ENCODE peak calls at places on chromosomes 6 and 20, in eight cellular contexts. Z is astrocyte of the spinal cord, Q is fibroblast of lung, D is HepG2, Y is AG10803, P is brain microvascular endothelial cell, S is OCI-LY7, L is heart right ventricle. O is an unnamed sample.

GRCh38 chr20:50292324-50293243 is 102.0 kb downstream of the CEBPB start:
- DNase-seq in Z (peak), Q (peak), D (peak), Y (peak), P (peak), S (no peak), L (peak), O (peak)

GRCh38 chr6:91476000-91476399 is 889.1 kb upstream of the MAP3K7 start:
- DNase-seq in Z (peak), Q (peak), D (peak), Y (no peak), P (peak), S (no peak), L (no peak), O (peak)

GRCh38 chr6:170167657-170168159 is 123.2 kb downstream of the DLL1 start:
- DNase-seq in Z (no peak), Q (no peak), D (no peak), Y (no peak), P (no peak), S (no peak), L (no peak), O (no peak)

GRCh38 chr6:7991992-7992815 is 72.0 kb downstream of the BLOC1S5 start:
- DNase-seq in Z (peak), Q (peak), D (peak), Y (peak), P (peak), S (peak), L (no peak), O (peak)

GRCh38 chr6:106628658-106629102 is 618 bp downstream of the RTN4IP1 start:
- DNase-seq in Z (no peak), Q (no peak), D (peak), Y (peak), P (no peak), S (no peak), L (no peak), O (peak)

GRCh38 chr20:29497261-29497671 is 1760.2 kb upstream of the DEFB115 start:
- DNase-seq in Z (no peak), Q (peak), D (peak), Y (peak), P (no peak), S (no peak), L (peak), O (peak)

GRCh38 chr6:336159-337114 is 44.1 kb downstream of the DUSP22 start:
- DNase-seq in Z (no peak), Q (no peak), D (no peak), Y (no peak), P (no peak), S (peak), L (no peak), O (no peak)

GRCh38 chr6:110181131-110182027 is 1.2 kb downstream of the CDC40 start:
- DNase-seq in Z (no peak), Q (peak), D (no peak), Y (peak), P (no peak), S (peak), L (no peak), O (no peak)

GRCh38 chr6:46325561-46326525 is 155.1 kb upstream of the ENPP5 start:
- DNase-seq in Z (peak), Q (peak), D (no peak), Y (peak), P (peak), S (peak), L (peak), O (peak)

GRCh38 chr6:149134531-149134933 is 183.0 kb upstream of the TAB2 start:
- DNase-seq in Z (peak), Q (peak), D (no peak), Y (peak), P (no peak), S (no peak), L (no peak), O (peak)

GRCh38 chr20:60117040-60117439 is 158.8 kb downstream of the CDH26 start:
- DNase-seq in Z (no peak), Q (no peak), D (no peak), Y (peak), P (no peak), S (no peak), L (no peak), O (peak)

GRCh38 chr20:50029697-50030428 is 47.1 kb downstream of the SNAI1 start:
- DNase-seq in Z (peak), Q (peak), D (peak), Y (peak), P (peak), S (no peak), L (peak), O (peak)

GRCh38 chr20:57902478-57902877 is 192.7 kb upstream of the PMEPA1 start:
- DNase-seq in Z (peak), Q (no peak), D (no peak), Y (peak), P (peak), S (no peak), L (no peak), O (peak)

GRCh38 chr6:44285552-44286284 is 15.5 kb downstream of the TMEM151B start:
- DNase-seq in Z (peak), Q (no peak), D (no peak), Y (no peak), P (peak), S (no peak), L (no peak), O (no peak)

GRCh38 chr20:56322661-56323060 is 36.1 kb upstream of the FAM210B start:
- DNase-seq in Z (no peak), Q (no peak), D (no peak), Y (peak), P (no peak), S (no peak), L (no peak), O (peak)

GRCh38 chr6:11711644-11711993 is 67.0 kb downstream of the ADTRP start:
- DNase-seq in Z (no peak), Q (peak), D (no peak), Y (peak), P (no peak), S (no peak), L (no peak), O (peak)

GRCh38 chr20:40865095-40865494 is 163.5 kb upstream of the TOP1 start:
- DNase-seq in Z (no peak), Q (no peak), D (no peak), Y (no peak), P (no peak), S (no peak), L (peak), O (no peak)

GRCh38 chr6:148293181-148293995 is 49.2 kb upstream of the SASH1 start:
- DNase-seq in Z (no peak), Q (peak), D (no peak), Y (no peak), P (no peak), S (no peak), L (peak), O (no peak)

GRCh38 chr6:163634514-163635171 is 220.1 kb downstream of the QKI start:
- DNase-seq in Z (no peak), Q (no peak), D (no peak), Y (no peak), P (no peak), S (no peak), L (no peak), O (no peak)

GRCh38 chr20:11375368-11375767 is 542.3 kb upstream of the BTBD3 start:
- DNase-seq in Z (no peak), Q (no peak), D (no peak), Y (no peak), P (no peak), S (no peak), L (no peak), O (peak)

GRCh38 chr6:25889877-25890853 is 16.1 kb upstream of the SLC17A3 start:
- DNase-seq in Z (peak), Q (peak), D (peak), Y (peak), P (peak), S (peak), L (no peak), O (peak)

GRCh38 chr6:147438758-147439528 is 69.5 kb upstream of the SAMD5 start:
- DNase-seq in Z (no peak), Q (no peak), D (no peak), Y (no peak), P (no peak), S (no peak), L (no peak), O (no peak)

GRCh38 chr20:60238992-60239655 is 280.9 kb downstream of the CDH26 start:
- DNase-seq in Z (peak), Q (no peak), D (no peak), Y (no peak), P (no peak), S (no peak), L (no peak), O (no peak)

GRCh38 chr6:99741092-99741491 is 134.5 kb downstream of the PRDM13 start:
- DNase-seq in Z (no peak), Q (no peak), D (no peak), Y (no peak), P (no peak), S (no peak), L (no peak), O (no peak)

GRCh38 chr6:99739526-99739925 is 132.9 kb downstream of the PRDM13 start:
- DNase-seq in Z (no peak), Q (no peak), D (no peak), Y (no peak), P (no peak), S (no peak), L (no peak), O (no peak)

DNA sequence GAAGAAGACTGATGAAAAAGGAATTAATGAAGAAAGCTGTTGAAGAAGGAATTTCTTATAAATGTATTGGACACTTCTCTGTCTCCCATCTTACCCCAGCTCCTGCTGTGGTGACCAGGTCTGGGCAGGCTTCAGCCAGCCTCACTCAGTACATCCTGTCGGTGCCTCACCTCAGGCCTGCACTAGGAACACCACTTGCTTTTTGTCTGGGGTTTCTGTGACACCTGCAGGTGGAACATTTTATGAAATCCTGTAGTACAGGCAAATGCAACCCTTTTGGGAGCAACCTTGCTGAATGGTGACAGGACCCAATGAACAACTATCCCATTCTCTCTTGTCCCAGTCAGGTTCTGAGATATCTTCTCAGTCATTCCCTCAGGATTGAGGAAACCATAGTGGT is 129.7 kb downstream of the PRDM13 start:
- DNase-seq in Z (no peak), Q (no peak), D (no peak), Y (no peak), P (no peak), S (peak), L (no peak), O (no peak)
- TF ChIP-seq CTCF in Z (no peak), Q (no peak), D (no peak), Y (no peak), P (no peak), S (no peak), L (no peak), O (no peak)

DNA sequence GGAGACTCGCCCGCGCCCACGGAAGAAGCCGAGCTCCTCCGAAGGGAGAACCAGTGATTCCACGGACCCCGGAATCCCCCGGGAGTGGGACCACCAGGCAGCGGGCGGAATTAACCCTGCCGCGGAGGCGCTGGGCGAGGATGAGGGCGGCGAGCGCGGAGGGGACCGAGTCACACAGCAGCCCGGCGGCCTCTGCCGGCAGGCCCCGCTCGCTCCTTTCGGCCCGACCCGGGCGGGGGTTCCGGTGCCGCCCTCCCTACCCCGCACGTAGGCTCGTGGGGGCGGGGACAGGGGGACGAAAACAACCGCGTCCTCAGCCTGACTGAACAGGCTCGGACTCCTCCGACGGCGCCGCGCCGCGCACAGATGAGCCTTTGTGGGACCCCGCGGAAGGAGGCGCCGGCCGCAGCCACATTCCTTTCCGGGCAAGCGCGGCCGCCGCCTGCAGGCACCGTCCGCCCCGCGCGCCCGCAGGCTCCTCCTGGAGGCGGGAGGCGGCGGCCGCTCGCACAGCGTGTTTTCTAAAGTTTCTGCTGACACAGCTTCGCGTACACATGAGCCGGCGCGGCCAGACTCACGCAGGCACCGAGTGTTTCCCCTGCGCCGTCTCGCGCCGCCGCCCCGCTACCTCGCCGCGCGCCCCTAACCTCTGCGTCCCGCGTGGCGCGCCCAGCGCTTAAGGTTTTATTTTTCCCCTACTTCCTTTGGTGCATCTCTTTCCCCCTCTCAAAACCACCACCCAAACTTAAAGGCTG is 244.3 kb downstream of the ARID1B start:
- DNase-seq in Z (peak), Q (peak), D (peak), Y (peak), P (peak), S (peak), L (peak), O (peak)
- TF ChIP-seq CTCF in Z (peak), Q (peak), D (peak), Y (peak), P (peak), S (peak), L (peak), O (no peak)

GRCh38 chr6:56542367-56543331 is 100.0 kb downstream of the DST start:
- DNase-seq in Z (peak), Q (peak), D (peak), Y (peak), P (peak), S (no peak), L (peak), O (peak)
- TF ChIP-seq CTCF in Z (peak), Q (peak), D (peak), Y (peak), P (peak), S (no peak), L (peak), O (peak)

GRCh38 chr20:7358670-7359069 is 581.6 kb downstream of the HAO1 start:
- DNase-seq in Z (no peak), Q (no peak), D (no peak), Y (no peak), P (no peak), S (peak), L (no peak), O (no peak)
- TF ChIP-seq CTCF in Z (peak), Q (no peak), D (peak), Y (no peak), P (peak), S (peak), L (no peak), O (no peak)

DNA sequence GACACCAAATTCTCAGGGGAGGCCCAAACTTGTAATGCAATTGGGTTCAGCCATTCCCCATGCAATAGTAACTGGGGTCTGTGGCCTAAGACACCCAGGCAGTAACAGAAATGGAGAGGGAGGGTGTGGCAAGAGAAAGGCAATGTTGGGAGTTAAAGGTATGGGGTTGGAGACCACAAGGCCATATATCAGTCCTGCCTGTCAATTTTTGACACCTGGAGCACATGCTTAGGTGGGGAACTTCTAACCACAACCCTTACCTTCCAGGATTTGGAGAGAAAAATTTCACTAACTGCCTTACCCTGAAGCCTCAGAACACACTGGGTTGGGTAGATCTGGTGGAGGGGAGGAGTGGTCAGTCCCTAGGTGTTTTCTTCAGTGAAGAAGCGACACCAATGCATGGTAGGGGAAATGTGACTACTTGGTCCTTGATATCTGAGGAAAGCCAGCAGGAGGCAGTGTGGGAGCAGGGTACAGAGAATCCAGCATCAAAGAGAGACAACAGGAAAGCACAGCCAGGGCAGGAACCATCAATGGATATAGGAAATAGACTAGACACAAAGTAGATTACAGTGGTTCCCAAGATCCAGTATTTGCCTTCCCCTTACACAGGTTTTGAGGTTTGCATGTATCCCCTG is 6.8 kb upstream of the USP49 start:
- DNase-seq in Z (no peak), Q (peak), D (no peak), Y (no peak), P (no peak), S (peak), L (no peak), O (peak)
- TF ChIP-seq CTCF in Z (peak), Q (peak), D (peak), Y (peak), P (peak), S (peak), L (peak), O (peak)